ENCODE peak calls at places on chromosomes 6 and 20, in four cellular contexts. B is mesothelial cell of epicardium, D is mucosa of gallbladder, Y is H1. I is an unnamed sample.

GRCh38 chr20:58651548-58651822 is 402 bp downstream of the STX16 start:
- DNase-seq in B (peak; percentile 76), D (no peak), Y (no peak), I (no peak)

GRCh38 chr6:89581669-89582068 is 56.9 kb downstream of the LYRM2 start:
- DNase-seq in B (no peak), D (no peak), Y (no peak), I (no peak)

GRCh38 chr6:134936927-134937326 is 13.0 kb downstream of the ALDH8A1 start:
- DNase-seq in B (no peak), D (no peak), Y (no peak), I (no peak)

GRCh38 chr6:43771210-43771857 is 1.3 kb downstream of the VEGFA start:
- DNase-seq in B (peak; percentile 70), D (peak; percentile 50), Y (no peak), I (peak; percentile 68)

GRCh38 chr20:10322073-10323012 is 103.7 kb downstream of the SNAP25 start:
- DNase-seq in B (no peak), D (no peak), Y (no peak), I (no peak)

GRCh38 chr20:401682-402495 is 6.2 kb upstream of the RBCK1 start:
- DNase-seq in B (no peak), D (no peak), Y (no peak), I (no peak)

GRCh38 chr6:38341501-38341900 is 298.2 kb downstream of the BTBD9 start:
- DNase-seq in B (no peak), D (no peak), Y (no peak), I (no peak)

GRCh38 chr6:37696841-37697735 is 595 bp downstream of the MDGA1 start:
- DNase-seq in B (peak; percentile 50), D (no peak), Y (no peak), I (peak; percentile 33)

GRCh38 chr6:19369770-19370169 is 467.4 kb upstream of the ID4 start:
- DNase-seq in B (no peak), D (no peak), Y (peak; percentile 10), I (no peak)